ENCODE peak calls at places on chromosomes 11 and 22, in seven cellular contexts. E is myocyte, C is GM19239, D is AG09319, O is C1 segment of cervical spinal cord, Y is GM04503, Q is HTR-8/SVneo. F is an unnamed sample.

GRCh38 chr22:46791201-46791731 is 28.8 kb downstream of the TBC1D22A start:
- DNase-seq in E (peak), C (peak), D (no peak), O (peak), Y (no peak), Q (no peak), F (no peak)

GRCh38 chr11:45031912-45032519 is 81.3 kb upstream of the TP53I11 start:
- DNase-seq in E (no peak), C (peak), D (no peak), O (no peak), Y (no peak), Q (no peak), F (no peak)

GRCh38 chr11:93842461-93842860 is 8.0 kb downstream of the VSTM5 start:
- DNase-seq in E (peak), C (no peak), D (peak), O (no peak), Y (no peak), Q (no peak), F (peak)

GRCh38 chr22:20646906-20647305 is 127.0 kb upstream of the SERPIND1 start:
- DNase-seq in E (no peak), C (no peak), D (no peak), O (no peak), Y (no peak), Q (no peak), F (no peak)

GRCh38 chr11:128482512-128483191 is 104.7 kb downstream of the ETS1 start:
- DNase-seq in E (peak), C (no peak), D (peak), O (no peak), Y (peak), Q (no peak), F (no peak)

GRCh38 chr11:862028-862703 is 19.5 kb downstream of the TSPAN4 start:
- DNase-seq in E (peak), C (no peak), D (no peak), O (no peak), Y (no peak), Q (no peak), F (no peak)

GRCh38 chr11:112922606-112923005 is 38.6 kb upstream of the NCAM1 start:
- DNase-seq in E (no peak), C (no peak), D (no peak), O (no peak), Y (no peak), Q (no peak), F (no peak)

GRCh38 chr11:46222485-46223251 is 54.8 kb upstream of the CREB3L1 start:
- DNase-seq in E (peak), C (no peak), D (no peak), O (no peak), Y (no peak), Q (no peak), F (no peak)

GRCh38 chr11:103234974-103235373 is 125.7 kb downstream of the DYNC2H1 start:
- DNase-seq in E (no peak), C (no peak), D (peak), O (no peak), Y (peak), Q (no peak), F (no peak)

GRCh38 chr11:17765381-17766359 is 31.1 kb downstream of the KCNC1 start:
- DNase-seq in E (no peak), C (no peak), D (no peak), O (no peak), Y (no peak), Q (no peak), F (peak)

GRCh38 chr22:37742374-37743092 is 45.7 kb downstream of the TRIOBP start:
- DNase-seq in E (peak), C (no peak), D (peak), O (no peak), Y (peak), Q (peak), F (peak)

GRCh38 chr11:93850585-93851018 is at the start of gene VSTM5:
- DNase-seq in E (no peak), C (no peak), D (no peak), O (no peak), Y (no peak), Q (no peak), F (no peak)

GRCh38 chr11:46249103-46249942 is 28.1 kb upstream of the CREB3L1 start:
- DNase-seq in E (peak), C (no peak), D (no peak), O (no peak), Y (no peak), Q (no peak), F (peak)

GRCh38 chr11:126265801-126266200 is 2.9 kb downstream of the SRPRA start:
- DNase-seq in E (peak), C (no peak), D (no peak), O (no peak), Y (no peak), Q (no peak), F (no peak)

GRCh38 chr22:20949698-20950183 is 17.3 kb upstream of the AIFM3 start:
- DNase-seq in E (no peak), C (no peak), D (no peak), O (no peak), Y (no peak), Q (no peak), F (no peak)

GRCh38 chr11:64119748-64120147 is 46.2 kb downstream of the MACROD1 start:
- DNase-seq in E (no peak), C (no peak), D (no peak), O (no peak), Y (no peak), Q (no peak), F (no peak)

GRCh38 chr22:40421082-40421350 is 50.6 kb downstream of the SGSM3 start:
- DNase-seq in E (no peak), C (no peak), D (no peak), O (no peak), Y (no peak), Q (no peak), F (no peak)

GRCh38 chr22:49946612-49947295 is 13.8 kb upstream of the PIM3 start:
- DNase-seq in E (no peak), C (no peak), D (no peak), O (no peak), Y (no peak), Q (no peak), F (no peak)

GRCh38 chr22:46162771-46163170 is 12.4 kb downstream of the PPARA start:
- DNase-seq in E (no peak), C (no peak), D (no peak), O (no peak), Y (no peak), Q (no peak), F (no peak)

GRCh38 chr22:46076651-46077339 is 73.5 kb upstream of the PPARA start:
- DNase-seq in E (peak), C (no peak), D (no peak), O (no peak), Y (no peak), Q (no peak), F (peak)

GRCh38 chr11:4865855-4866254 is 15.8 kb upstream of the OR51T1 start:
- DNase-seq in E (peak), C (no peak), D (no peak), O (no peak), Y (no peak), Q (no peak), F (no peak)

GRCh38 chr11:110447897-110448522 is 18.3 kb downstream of the FDX1 start:
- DNase-seq in E (no peak), C (no peak), D (no peak), O (no peak), Y (no peak), Q (no peak), F (no peak)

GRCh38 chr11:36343436-36343835 is 47.3 kb downstream of the PRR5L start:
- DNase-seq in E (no peak), C (no peak), D (no peak), O (no peak), Y (no peak), Q (no peak), F (no peak)

GRCh38 chr11:47716692-47717091 is 1.5 kb upstream of the AGBL2 start:
- DNase-seq in E (no peak), C (no peak), D (no peak), O (no peak), Y (no peak), Q (no peak), F (no peak)

GRCh38 chr11:117731689-117732290 is 65.2 kb downstream of the DSCAML1 start:
- DNase-seq in E (no peak), C (no peak), D (no peak), O (no peak), Y (no peak), Q (no peak), F (no peak)

GRCh38 chr11:14414470-14415461 is 55.8 kb upstream of the RRAS2 start:
- DNase-seq in E (peak), C (peak), D (no peak), O (no peak), Y (no peak), Q (no peak), F (peak)

GRCh38 chr11:69496631-69497220 is 15.3 kb downstream of the LINC01488 start:
- DNase-seq in E (no peak), C (no peak), D (no peak), O (no peak), Y (no peak), Q (no peak), F (no peak)

GRCh38 chr22:30931541-30932300 is 36.9 kb downstream of the MORC2 start:
- DNase-seq in E (peak), C (no peak), D (no peak), O (no peak), Y (no peak), Q (no peak), F (no peak)

GRCh38 chr11:77762426-77762825 is 58.1 kb downstream of the RSF1 start:
- DNase-seq in E (no peak), C (no peak), D (no peak), O (no peak), Y (no peak), Q (no peak), F (no peak)

GRCh38 chr11:16043617-16044016 is 312.7 kb downstream of the SOX6 start:
- DNase-seq in E (no peak), C (no peak), D (no peak), O (no peak), Y (no peak), Q (no peak), F (no peak)

GRCh38 chr22:43262990-43263644 is 76.2 kb upstream of the TTLL12 start:
- DNase-seq in E (no peak), C (peak), D (no peak), O (no peak), Y (no peak), Q (peak), F (no peak)

GRCh38 chr11:120409655-120410054 is 73.4 kb downstream of the ARHGEF12 start:
- DNase-seq in E (no peak), C (no peak), D (no peak), O (no peak), Y (no peak), Q (no peak), F (no peak)

GRCh38 chr11:69665669-69666068 is 9.5 kb downstream of the LTO1 start:
- DNase-seq in E (no peak), C (no peak), D (no peak), O (no peak), Y (no peak), Q (no peak), F (no peak)

GRCh38 chr11:125464671-125465070 is 31.4 kb downstream of the FEZ1 start:
- DNase-seq in E (no peak), C (no peak), D (no peak), O (no peak), Y (no peak), Q (no peak), F (no peak)

GRCh38 chr11:112693781-112694180 is 267.4 kb upstream of the NCAM1 start:
- DNase-seq in E (no peak), C (no peak), D (no peak), O (no peak), Y (no peak), Q (no peak), F (no peak)

GRCh38 chr22:22450343-22450839 is 58.2 kb downstream of the ZNF280B start:
- DNase-seq in E (no peak), C (peak), D (no peak), O (peak), Y (no peak), Q (no peak), F (no peak)

GRCh38 chr22:50695421-50696250 is 23.0 kb downstream of the SHANK3 start:
- DNase-seq in E (no peak), C (no peak), D (no peak), O (no peak), Y (no peak), Q (no peak), F (no peak)

GRCh38 chr11:126791991-126792390 is 208.6 kb downstream of the KIRREL3 start:
- DNase-seq in E (no peak), C (no peak), D (no peak), O (no peak), Y (no peak), Q (no peak), F (peak)